ENCODE peak calls at places on chromosome 9, in seven cellular contexts. One of them, this sample, is unnamed. For H3K36me3, the result is how much of the 10 kb centered on the place peaks cover.

GRCh38 chr9:123267481-123268239 is 726 bp downstream of the STRBP start:
- DNase-seq in CD8-positive, alpha-beta memory T cell: no peak
- DNase-seq in fibroblast of lung: no peak
- DNase-seq in HAP-1: no peak
- DNase-seq in mammary epithelial cell: no peak
- DNase-seq in CD8-positive, alpha-beta T cell: peak
- DNase-seq in kidney epithelial cell: no peak
- DNase-seq in this sample: peak

GRCh38 chr9:89022071-89022721 is 30.9 kb downstream of the S1PR3 start:
- DNase-seq in CD8-positive, alpha-beta T cell: no peak
- DNase-seq in mammary epithelial cell: no peak
- DNase-seq in HAP-1: no peak
- DNase-seq in fibroblast of lung: peak
- DNase-seq in CD8-positive, alpha-beta memory T cell: no peak
- DNase-seq in kidney epithelial cell: peak
- DNase-seq in this sample: no peak

GRCh38 chr9:89463986-89464901 is 33.7 kb downstream of the SEMA4D start:
- DNase-seq in kidney epithelial cell: no peak
- DNase-seq in HAP-1: no peak
- DNase-seq in fibroblast of lung: no peak
- DNase-seq in CD8-positive, alpha-beta T cell: peak
- DNase-seq in CD8-positive, alpha-beta memory T cell: peak
- DNase-seq in mammary epithelial cell: no peak
- DNase-seq in this sample: no peak

GRCh38 chr9:21542780-21543179 is 60.7 kb upstream of the IFNE start:
- DNase-seq in HAP-1: no peak
- DNase-seq in CD8-positive, alpha-beta memory T cell: no peak
- DNase-seq in mammary epithelial cell: no peak
- DNase-seq in CD8-positive, alpha-beta T cell: no peak
- DNase-seq in kidney epithelial cell: no peak
- DNase-seq in fibroblast of lung: no peak
- DNase-seq in this sample: no peak

GRCh38 chr9:74961496-74961895 is 8.8 kb upstream of the C9orf40 start:
- DNase-seq in fibroblast of lung: no peak
- DNase-seq in HAP-1: no peak
- DNase-seq in CD8-positive, alpha-beta T cell: no peak
- DNase-seq in mammary epithelial cell: no peak
- DNase-seq in CD8-positive, alpha-beta memory T cell: no peak
- DNase-seq in kidney epithelial cell: no peak
- DNase-seq in this sample: no peak

GRCh38 chr9:94761506-94761905 is 35.0 kb downstream of the AOPEP start:
- DNase-seq in HAP-1: no peak
- DNase-seq in CD8-positive, alpha-beta T cell: no peak
- DNase-seq in mammary epithelial cell: no peak
- DNase-seq in CD8-positive, alpha-beta memory T cell: no peak
- DNase-seq in kidney epithelial cell: no peak
- DNase-seq in fibroblast of lung: no peak
- DNase-seq in this sample: no peak

GRCh38 chr9:89677696-89678393 is 73.0 kb downstream of the GADD45G start:
- DNase-seq in CD8-positive, alpha-beta T cell: no peak
- DNase-seq in HAP-1: peak
- DNase-seq in kidney epithelial cell: no peak
- DNase-seq in CD8-positive, alpha-beta memory T cell: no peak
- DNase-seq in mammary epithelial cell: no peak
- DNase-seq in fibroblast of lung: no peak
- DNase-seq in this sample: peak

GRCh38 chr9:6382681-6383080 is 30.3 kb upstream of the UHRF2 start:
- DNase-seq in CD8-positive, alpha-beta memory T cell: no peak
- DNase-seq in HAP-1: no peak
- DNase-seq in kidney epithelial cell: no peak
- DNase-seq in fibroblast of lung: peak
- DNase-seq in mammary epithelial cell: no peak
- DNase-seq in CD8-positive, alpha-beta T cell: no peak
- DNase-seq in this sample: no peak

GRCh38 chr9:36320457-36320856 is 62.2 kb upstream of the GNE start:
- DNase-seq in fibroblast of lung: no peak
- DNase-seq in CD8-positive, alpha-beta T cell: no peak
- DNase-seq in mammary epithelial cell: peak
- DNase-seq in kidney epithelial cell: no peak
- DNase-seq in HAP-1: no peak
- DNase-seq in CD8-positive, alpha-beta memory T cell: no peak
- DNase-seq in this sample: no peak

GRCh38 chr9:76292246-76292645 is 102.0 kb downstream of the RFK start:
- DNase-seq in kidney epithelial cell: no peak
- DNase-seq in HAP-1: no peak
- DNase-seq in CD8-positive, alpha-beta T cell: no peak
- DNase-seq in mammary epithelial cell: no peak
- DNase-seq in CD8-positive, alpha-beta memory T cell: no peak
- DNase-seq in fibroblast of lung: no peak
- DNase-seq in this sample: no peak

GRCh38 chr9:134686896-134687295 is 45.3 kb downstream of the COL5A1 start:
- DNase-seq in kidney epithelial cell: no peak
- DNase-seq in CD8-positive, alpha-beta memory T cell: no peak
- DNase-seq in fibroblast of lung: no peak
- DNase-seq in HAP-1: no peak
- DNase-seq in mammary epithelial cell: no peak
- DNase-seq in CD8-positive, alpha-beta T cell: no peak
- DNase-seq in this sample: no peak
- H3K36me3 ChIP-seq in kidney epithelial cell: under half
- H3K36me3 ChIP-seq in CD8-positive, alpha-beta memory T cell: under half
- H3K36me3 ChIP-seq in fibroblast of lung: under half
- H3K36me3 ChIP-seq in HAP-1: under half
- H3K36me3 ChIP-seq in mammary epithelial cell: under half
- H3K36me3 ChIP-seq in CD8-positive, alpha-beta T cell: under half
- H3K36me3 ChIP-seq in this sample: under half

DNA sequence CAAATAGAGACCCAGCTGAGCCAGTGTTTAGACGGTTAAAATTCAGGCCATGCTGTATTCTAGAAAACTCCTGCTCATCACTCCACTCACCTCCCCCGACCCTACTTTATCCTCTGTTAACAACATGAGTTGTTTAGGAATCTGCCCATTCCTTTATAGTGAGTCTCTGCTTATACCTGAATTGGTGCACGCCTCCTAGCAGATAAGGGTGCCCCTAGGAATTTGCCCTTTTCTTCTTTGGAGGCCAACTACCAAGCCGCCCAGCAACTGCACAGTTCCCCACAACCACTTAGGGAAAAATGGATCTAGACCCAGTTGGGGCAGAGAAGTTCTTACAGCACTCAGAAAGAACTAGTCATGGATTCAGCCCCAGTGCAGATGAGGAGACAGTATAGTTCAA is 102.3 kb downstream of the MAMDC2 start:
- DNase-seq in CD8-positive, alpha-beta T cell: no peak
- DNase-seq in kidney epithelial cell: no peak
- DNase-seq in CD8-positive, alpha-beta memory T cell: no peak
- DNase-seq in mammary epithelial cell: no peak
- DNase-seq in HAP-1: no peak
- DNase-seq in fibroblast of lung: peak
- DNase-seq in this sample: no peak
- H3K36me3 ChIP-seq in CD8-positive, alpha-beta T cell: under half
- H3K36me3 ChIP-seq in kidney epithelial cell: under half
- H3K36me3 ChIP-seq in CD8-positive, alpha-beta memory T cell: under half
- H3K36me3 ChIP-seq in mammary epithelial cell: under half
- H3K36me3 ChIP-seq in HAP-1: under half
- H3K36me3 ChIP-seq in fibroblast of lung: under half
- H3K36me3 ChIP-seq in this sample: under half

GRCh38 chr9:133109931-133110650 is 10.9 kb downstream of the RALGDS start:
- DNase-seq in HAP-1: no peak
- DNase-seq in kidney epithelial cell: no peak
- DNase-seq in CD8-positive, alpha-beta T cell: no peak
- DNase-seq in fibroblast of lung: no peak
- DNase-seq in mammary epithelial cell: no peak
- DNase-seq in CD8-positive, alpha-beta memory T cell: no peak
- DNase-seq in this sample: peak
- H3K36me3 ChIP-seq in HAP-1: under half
- H3K36me3 ChIP-seq in kidney epithelial cell: under half
- H3K36me3 ChIP-seq in CD8-positive, alpha-beta T cell: under half
- H3K36me3 ChIP-seq in fibroblast of lung: under half
- H3K36me3 ChIP-seq in mammary epithelial cell: under half
- H3K36me3 ChIP-seq in CD8-positive, alpha-beta memory T cell: under half
- H3K36me3 ChIP-seq in this sample: under half

GRCh38 chr9:108885643-108886348 is 23.7 kb downstream of the ACTL7A start:
- DNase-seq in CD8-positive, alpha-beta T cell: no peak
- DNase-seq in fibroblast of lung: peak
- DNase-seq in kidney epithelial cell: peak
- DNase-seq in CD8-positive, alpha-beta memory T cell: no peak
- DNase-seq in HAP-1: peak
- DNase-seq in mammary epithelial cell: peak
- DNase-seq in this sample: peak
- H3K36me3 ChIP-seq in CD8-positive, alpha-beta T cell: under half
- H3K36me3 ChIP-seq in fibroblast of lung: under half
- H3K36me3 ChIP-seq in kidney epithelial cell: under half
- H3K36me3 ChIP-seq in CD8-positive, alpha-beta memory T cell: under half
- H3K36me3 ChIP-seq in HAP-1: under half
- H3K36me3 ChIP-seq in mammary epithelial cell: under half
- H3K36me3 ChIP-seq in this sample: under half

DNA sequence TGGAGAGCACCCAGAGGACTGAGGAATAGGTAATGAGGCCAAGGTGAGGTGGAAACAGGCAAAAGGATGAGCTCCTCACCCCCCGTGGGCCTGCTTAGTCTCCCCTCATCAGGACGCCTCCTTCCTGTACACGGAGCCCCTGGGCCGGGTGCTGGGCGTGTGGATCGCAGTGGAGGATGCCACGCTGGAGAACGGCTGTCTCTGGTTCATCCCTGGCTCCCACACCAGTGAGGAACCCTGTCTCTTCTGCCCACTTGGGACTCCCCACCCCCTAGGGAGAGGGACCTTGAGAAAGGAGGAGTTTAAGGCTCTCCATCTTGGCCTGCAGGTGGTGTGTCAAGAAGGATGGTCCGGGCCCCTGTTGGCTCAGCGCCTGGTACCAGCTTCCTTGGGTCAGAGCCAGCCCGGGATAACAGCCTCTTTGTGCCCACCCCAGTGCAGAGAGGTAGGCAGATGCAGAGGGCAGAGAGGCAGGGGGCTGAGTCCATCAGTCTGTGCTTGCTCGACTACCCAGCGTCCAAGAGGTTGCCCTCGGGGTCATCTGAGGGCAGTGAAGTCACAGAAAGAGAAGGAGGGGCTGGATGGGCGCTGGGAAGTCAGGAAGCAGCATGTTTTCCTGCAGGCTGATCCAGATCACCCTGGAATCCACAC is 7.0 kb downstream of the DOLK start:
- DNase-seq in mammary epithelial cell: no peak
- DNase-seq in CD8-positive, alpha-beta memory T cell: no peak
- DNase-seq in fibroblast of lung: no peak
- DNase-seq in CD8-positive, alpha-beta T cell: no peak
- DNase-seq in kidney epithelial cell: no peak
- DNase-seq in HAP-1: no peak
- DNase-seq in this sample: no peak
- H3K36me3 ChIP-seq in mammary epithelial cell: under half
- H3K36me3 ChIP-seq in CD8-positive, alpha-beta memory T cell: under half
- H3K36me3 ChIP-seq in fibroblast of lung: under half
- H3K36me3 ChIP-seq in CD8-positive, alpha-beta T cell: under half
- H3K36me3 ChIP-seq in kidney epithelial cell: under half
- H3K36me3 ChIP-seq in HAP-1: under half
- H3K36me3 ChIP-seq in this sample: under half

GRCh38 chr9:121150188-121150587 is 51.5 kb downstream of the RAB14 start:
- DNase-seq in CD8-positive, alpha-beta T cell: no peak
- DNase-seq in CD8-positive, alpha-beta memory T cell: no peak
- DNase-seq in kidney epithelial cell: no peak
- DNase-seq in fibroblast of lung: no peak
- DNase-seq in mammary epithelial cell: no peak
- DNase-seq in HAP-1: no peak
- DNase-seq in this sample: no peak
- H3K36me3 ChIP-seq in CD8-positive, alpha-beta T cell: under half
- H3K36me3 ChIP-seq in CD8-positive, alpha-beta memory T cell: half or more
- H3K36me3 ChIP-seq in kidney epithelial cell: under half
- H3K36me3 ChIP-seq in fibroblast of lung: under half
- H3K36me3 ChIP-seq in mammary epithelial cell: under half
- H3K36me3 ChIP-seq in HAP-1: under half
- H3K36me3 ChIP-seq in this sample: under half

GRCh38 chr9:129059796-129060785 is 20.8 kb upstream of the DOLPP1 start:
- DNase-seq in kidney epithelial cell: no peak
- DNase-seq in fibroblast of lung: no peak
- DNase-seq in HAP-1: no peak
- DNase-seq in CD8-positive, alpha-beta T cell: no peak
- DNase-seq in CD8-positive, alpha-beta memory T cell: no peak
- DNase-seq in mammary epithelial cell: no peak
- DNase-seq in this sample: no peak
- H3K36me3 ChIP-seq in kidney epithelial cell: under half
- H3K36me3 ChIP-seq in fibroblast of lung: under half
- H3K36me3 ChIP-seq in HAP-1: under half
- H3K36me3 ChIP-seq in CD8-positive, alpha-beta T cell: under half
- H3K36me3 ChIP-seq in CD8-positive, alpha-beta memory T cell: under half
- H3K36me3 ChIP-seq in mammary epithelial cell: under half
- H3K36me3 ChIP-seq in this sample: under half

DNA sequence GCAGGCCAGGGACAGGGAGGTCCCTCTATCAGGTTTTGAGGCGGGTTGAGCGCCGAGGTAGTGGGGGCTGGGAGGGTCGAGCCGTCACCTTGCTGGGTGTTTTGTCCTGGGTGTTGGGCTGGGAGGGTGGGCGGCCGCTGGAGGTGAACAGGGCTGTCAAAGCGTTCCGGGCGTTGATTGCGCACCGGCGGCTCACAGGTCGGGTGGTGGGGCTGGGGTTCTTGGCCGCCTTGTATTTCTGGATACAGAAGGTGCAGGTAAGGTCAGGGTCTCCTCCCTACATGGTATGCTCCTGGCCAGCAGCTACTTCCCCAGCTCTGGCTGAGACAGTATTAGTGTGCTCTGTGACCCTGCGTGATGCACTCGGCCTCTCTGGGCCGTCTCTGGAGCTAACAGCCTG is 6.1 kb downstream of the BBLN start:
- DNase-seq in mammary epithelial cell: no peak
- DNase-seq in fibroblast of lung: no peak
- DNase-seq in CD8-positive, alpha-beta memory T cell: no peak
- DNase-seq in CD8-positive, alpha-beta T cell: no peak
- DNase-seq in HAP-1: no peak
- DNase-seq in kidney epithelial cell: no peak
- DNase-seq in this sample: no peak
- H3K36me3 ChIP-seq in mammary epithelial cell: under half
- H3K36me3 ChIP-seq in fibroblast of lung: under half
- H3K36me3 ChIP-seq in CD8-positive, alpha-beta memory T cell: under half
- H3K36me3 ChIP-seq in CD8-positive, alpha-beta T cell: under half
- H3K36me3 ChIP-seq in HAP-1: half or more
- H3K36me3 ChIP-seq in kidney epithelial cell: under half
- H3K36me3 ChIP-seq in this sample: under half

This sample was measured in pancreas.